ENCODE peak calls at places on chromosomes 2 and 18, in nine cellular contexts. T, N, Y, I, K, R, V, G and U are unnamed samples.

GRCh38 chr2:60818272-60818671 is 62.2 kb downstream of the PAPOLG start:
- DNase-seq in I (no peak), N (no peak), K (peak; percentile 4), V (no peak), G (no peak), Y (no peak), R (no peak), T (no peak), U (no peak)

GRCh38 chr18:43590182-43590903 is 313.1 kb upstream of the SYT4 start:
- DNase-seq in V (no peak), R (no peak), I (no peak), T (no peak), N (peak; percentile 18), G (no peak), Y (no peak), K (no peak), U (no peak)

GRCh38 chr2:241853651-241854341 is 4.9 kb downstream of the PDCD1 start:
- DNase-seq in G (no peak), V (peak; percentile 39), R (no peak), T (peak; percentile 5), K (peak; percentile 25), N (peak; percentile 18), Y (peak; percentile 83), I (peak; percentile 79), U (no peak)

GRCh38 chr2:27829791-27830190 is 58.3 kb downstream of the MRPL33 start:
- DNase-seq in V (no peak), N (no peak), Y (no peak), K (no peak), T (no peak), G (no peak), I (no peak), R (no peak), U (no peak)

GRCh38 chr2:219570194-219570923 is 980 bp downstream of the OBSL1 start:
- DNase-seq in T (peak; percentile 41), G (peak; percentile 47), N (no peak), R (peak; percentile 29), V (no peak), K (peak; percentile 19), Y (peak; percentile 45), I (peak; percentile 46), U (peak; percentile 35)

GRCh38 chr18:73741946-73742345 is 405.7 kb downstream of the FBXO15 start:
- DNase-seq in T (no peak), K (peak; percentile 68), V (no peak), N (no peak), I (no peak), G (no peak), Y (no peak), R (peak; percentile 57), U (peak; percentile 34)

GRCh38 chr2:217186565-217187218 is 326.8 kb upstream of the TNP1 start:
- DNase-seq in I (no peak), R (no peak), Y (peak; percentile 46), G (no peak), T (no peak), N (no peak), V (peak; percentile 26), K (no peak), U (no peak)

GRCh38 chr2:50476174-50476573 is 555.8 kb downstream of the NRXN1 start:
- DNase-seq in Y (no peak), V (no peak), N (no peak), G (no peak), K (no peak), T (no peak), I (no peak), R (no peak), U (no peak)

GRCh38 chr18:2847341-2848144 is 737 bp downstream of the EMILIN2 start:
- DNase-seq in K (no peak), Y (peak; percentile 52), G (peak; percentile 66), I (peak; percentile 33), N (peak; percentile 36), T (peak; percentile 74), V (peak; percentile 42), R (peak; percentile 35), U (peak; percentile 51)

GRCh38 chr2:182522428-182522896 is 95.6 kb upstream of the PDE1A start:
- DNase-seq in G (no peak), I (no peak), N (no peak), V (no peak), Y (no peak), K (no peak), R (no peak), T (no peak), U (peak; percentile 26)

GRCh38 chr2:234368861-234369261 is 128.0 kb downstream of the ARL4C start:
- DNase-seq in G (no peak), N (peak; percentile 43), Y (no peak), R (no peak), K (peak; percentile 28), T (no peak), V (no peak), I (peak; percentile 56), U (peak; percentile 17)

DNA sequence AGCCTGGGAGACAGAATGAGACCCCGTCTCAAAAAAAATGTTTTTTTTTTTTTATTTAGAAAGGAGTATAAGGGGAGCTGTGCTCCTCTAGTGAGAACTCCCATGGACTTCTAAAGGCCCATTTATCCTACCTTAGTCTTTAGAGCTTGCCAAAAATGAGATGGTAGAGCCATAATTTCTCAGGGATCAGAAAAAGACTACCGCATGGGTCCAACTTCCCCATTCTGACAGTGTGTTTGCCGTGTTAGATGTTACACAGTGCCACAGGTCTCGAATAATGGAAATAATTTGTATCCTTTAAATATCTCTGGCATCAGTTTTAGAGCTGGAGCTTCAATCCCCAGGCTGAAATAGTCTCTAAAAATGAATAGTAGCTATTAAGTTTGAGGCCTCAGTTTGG is 6.0 kb upstream of the SLC39A10 start:
- DNase-seq in T (no peak), I (no peak), R (no peak), V (no peak), K (no peak), Y (no peak), G (no peak), N (no peak), U (no peak)
- H3K4me3 ChIP-seq in T (no peak overlapping the region), I (no peak overlapping the region), R (no peak overlapping the region), V (no peak overlapping the region), K (no peak overlapping the region), Y (no peak overlapping the region), G (no peak overlapping the region), N (no peak overlapping the region), U (no peak overlapping the region)

GRCh38 chr2:202030676-202031075 is 3.0 kb upstream of the FZD7 start:
- DNase-seq in R (no peak), G (no peak), Y (no peak), T (no peak), N (no peak), I (no peak), V (no peak), K (peak; percentile 92), U (peak; percentile 89)
- H3K4me3 ChIP-seq in R (no peak overlapping the region), G (no peak overlapping the region), Y (no peak overlapping the region), T (no peak overlapping the region), N (no peak overlapping the region), I (no peak overlapping the region), V (no peak overlapping the region), K (no peak overlapping the region), U (no peak overlapping the region)

GRCh38 chr2:238157506-238158017 is 1.2 kb upstream of the ERFE start:
- DNase-seq in R (no peak), V (peak; percentile 12), Y (peak; percentile 11), T (no peak), K (no peak), G (no peak), I (no peak), N (no peak), U (no peak)

GRCh38 chr2:238159676-238160205 is 971 bp downstream of the ERFE start:
- DNase-seq in I (no peak), R (no peak), N (peak; percentile 23), K (no peak), G (no peak), Y (no peak), T (no peak), V (peak; percentile 10), U (no peak)

GRCh38 chr2:238158807-238159539 is at the start of gene ERFE:
- DNase-seq in N (peak; percentile 67), Y (peak; percentile 36), G (peak; percentile 70), V (peak; percentile 20), T (peak; percentile 89), I (no peak), K (peak; percentile 33), R (peak; percentile 43), U (no peak)

GRCh38 chr2:238155761-238156694 is 2.7 kb upstream of the ERFE start:
- DNase-seq in K (peak; percentile 29), T (no peak), G (no peak), V (no peak), N (no peak), Y (peak; percentile 40), R (peak; percentile 43), I (no peak), U (no peak)

GRCh38 chr2:238158018-238158806 is 558 bp upstream of the ERFE start:
- DNase-seq in R (no peak), G (no peak), Y (peak; percentile 25), K (no peak), N (peak; percentile 30), V (peak; percentile 6), I (no peak), T (no peak), U (no peak)
- H3K4me3 ChIP-seq in R (no peak overlapping the region), G (no peak overlapping the region), Y (no peak overlapping the region), K (no peak overlapping the region), N (no peak overlapping the region), V (peak overlapping the region; percentile 52), I (no peak overlapping the region), T (no peak overlapping the region), U (peak overlapping the region; percentile 34)

GRCh38 chr2:238499731-238500570 is 73.2 kb downstream of the ASB1 start:
- DNase-seq in T (no peak), G (no peak), K (no peak), V (no peak), Y (no peak), N (no peak), R (no peak), I (peak; percentile 34), U (no peak)
- H3K4me3 ChIP-seq in T (no peak overlapping the region), G (no peak overlapping the region), K (no peak overlapping the region), V (no peak overlapping the region), Y (no peak overlapping the region), N (no peak overlapping the region), R (no peak overlapping the region), I (no peak overlapping the region), U (no peak overlapping the region)

DNA sequence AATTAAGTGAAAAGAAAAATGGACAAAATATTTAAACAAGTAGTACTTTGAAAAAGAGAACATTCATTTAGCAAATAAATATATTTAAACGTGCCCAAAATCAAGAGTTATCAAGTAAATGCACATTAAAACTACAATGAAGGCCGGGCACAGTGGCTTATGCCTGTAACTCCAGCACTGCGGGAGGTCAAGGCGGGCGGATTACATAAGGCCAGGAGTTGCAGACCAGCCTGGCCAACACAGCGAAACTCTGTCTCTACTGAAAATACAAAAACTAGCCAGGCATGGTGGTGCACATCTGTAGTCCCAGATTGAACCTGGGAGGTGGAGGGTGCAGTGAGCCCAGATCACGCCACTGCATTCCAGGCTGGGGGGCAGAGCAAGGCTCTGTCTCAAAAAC is 9.8 kb downstream of the STAM2 start:
- DNase-seq in K (no peak), I (no peak), V (no peak), G (no peak), Y (no peak), T (no peak), R (no peak), N (no peak), U (no peak)
- H3K4me3 ChIP-seq in K (no peak overlapping the region), I (no peak overlapping the region), V (no peak overlapping the region), G (no peak overlapping the region), Y (no peak overlapping the region), T (no peak overlapping the region), R (no peak overlapping the region), N (no peak overlapping the region), U (no peak overlapping the region)

GRCh38 chr2:15560404-15560987 is 638 bp downstream of the NBAS start:
- DNase-seq in K (peak; percentile 27), G (peak; percentile 56), V (no peak), T (peak; percentile 42), Y (no peak), R (peak; percentile 30), I (no peak), N (peak; percentile 35), U (peak; percentile 15)
- H3K4me3 ChIP-seq in K (peak overlapping the region; percentile 90), G (peak overlapping the region; percentile 75), V (peak overlapping the region; percentile 85), T (peak overlapping the region; percentile 76), Y (peak overlapping the region; percentile 76), R (peak overlapping the region; percentile 79), I (peak overlapping the region; percentile 56), N (peak overlapping the region; percentile 52), U (peak overlapping the region; percentile 91)